ENCODE peak calls at places on chromosomes 1 and 21, in ten cellular contexts. R is right cardiac atrium; I is fibroblast of lung; X is CD4-positive, alpha-beta T cell; E is psoas muscle; P is pancreas; D is brain microvascular endothelial cell; U is OCI-LY7; S is kidney; A is HL-60. Q is an unnamed sample.

GRCh38 chr1:201739492-201740085 is 89.4 kb upstream of the IPO9 start:
- DNase-seq in P (peak), I (no peak), A (no peak), E (no peak), U (peak), D (no peak), R (peak), S (peak), X (peak), Q (peak)

GRCh38 chr1:110135268-110136065 is 14.8 kb upstream of the SLC6A17 start:
- DNase-seq in R (no peak), P (no peak), E (no peak), I (no peak), D (no peak), U (no peak), A (no peak), X (no peak), S (no peak), Q (peak)

GRCh38 chr1:118081387-118081786 is 103.6 kb downstream of the SPAG17 start:
- DNase-seq in U (no peak), R (no peak), S (no peak), P (no peak), E (no peak), I (no peak), X (no peak), D (no peak), A (no peak), Q (no peak)

GRCh38 chr1:150572918-150573647 is 6.3 kb downstream of the MCL1 start:
- DNase-seq in P (no peak), U (peak), X (no peak), R (no peak), E (no peak), I (no peak), S (no peak), D (no peak), A (no peak), Q (no peak)

GRCh38 chr1:223712184-223712855 is at the start of gene CAPN2:
- DNase-seq in D (no peak), E (peak), A (peak), S (peak), I (peak), X (peak), R (peak), P (peak), U (no peak), Q (peak)

GRCh38 chr1:232249335-232249734 is 380.6 kb downstream of the SIPA1L2 start:
- DNase-seq in U (no peak), D (no peak), R (no peak), A (no peak), S (no peak), I (peak), X (no peak), E (no peak), P (no peak), Q (no peak)

GRCh38 chr1:225853441-225853840 is 28.7 kb downstream of the TMEM63A start:
- DNase-seq in I (no peak), X (no peak), R (no peak), A (no peak), E (no peak), U (no peak), D (no peak), S (no peak), P (peak), Q (no peak)

GRCh38 chr1:9442266-9442846 is 96.9 kb upstream of the SLC25A33 start:
- DNase-seq in S (no peak), E (no peak), I (peak), D (peak), P (no peak), A (no peak), U (no peak), R (no peak), X (no peak), Q (no peak)

GRCh38 chr1:110690966-110691365 is 16.2 kb upstream of the KCNA3 start:
- DNase-seq in A (no peak), E (no peak), D (no peak), P (no peak), S (no peak), U (no peak), I (no peak), R (no peak), X (no peak), Q (no peak)

GRCh38 chr21:34603002-34603709 is 11.8 kb downstream of the RCAN1 start:
- DNase-seq in A (peak), D (peak), E (peak), U (peak), X (peak), S (peak), I (peak), P (peak), R (peak), Q (peak)

GRCh38 chr1:226813671-226814591 is 56.5 kb upstream of the PSEN2 start:
- DNase-seq in A (no peak), P (no peak), D (no peak), S (no peak), E (no peak), I (no peak), U (no peak), X (no peak), R (no peak), Q (no peak)

GRCh38 chr1:185843971-185844370 is 109.8 kb downstream of the HMCN1 start:
- DNase-seq in A (no peak), S (no peak), X (no peak), E (no peak), P (no peak), R (no peak), D (no peak), U (no peak), I (peak), Q (no peak)

GRCh38 chr1:201481761-201482493 is 12.9 kb upstream of the PHLDA3 start:
- DNase-seq in X (peak), D (peak), E (peak), S (peak), P (peak), R (peak), U (peak), A (peak), I (peak), Q (peak)

GRCh38 chr1:106924360-106924759 is 132.1 kb upstream of the PRMT6 start:
- DNase-seq in S (peak), R (no peak), P (no peak), I (peak), U (no peak), D (peak), A (no peak), E (no peak), X (no peak), Q (no peak)

GRCh38 chr1:24918995-24919605 is 11.0 kb downstream of the RUNX3 start:
- DNase-seq in I (no peak), U (no peak), D (no peak), P (peak), S (no peak), X (no peak), E (no peak), A (no peak), R (no peak), Q (no peak)

GRCh38 chr1:175793617-175794016 is 50.2 kb upstream of the TNR start:
- DNase-seq in E (no peak), A (no peak), X (no peak), P (no peak), U (no peak), R (no peak), S (no peak), D (no peak), I (no peak), Q (no peak)
- H3K27ac ChIP-seq in E (no peak), A (no peak), X (no peak), P (no peak), U (no peak), R (no peak), S (no peak), D (no peak), I (no peak), Q (peak)

DNA sequence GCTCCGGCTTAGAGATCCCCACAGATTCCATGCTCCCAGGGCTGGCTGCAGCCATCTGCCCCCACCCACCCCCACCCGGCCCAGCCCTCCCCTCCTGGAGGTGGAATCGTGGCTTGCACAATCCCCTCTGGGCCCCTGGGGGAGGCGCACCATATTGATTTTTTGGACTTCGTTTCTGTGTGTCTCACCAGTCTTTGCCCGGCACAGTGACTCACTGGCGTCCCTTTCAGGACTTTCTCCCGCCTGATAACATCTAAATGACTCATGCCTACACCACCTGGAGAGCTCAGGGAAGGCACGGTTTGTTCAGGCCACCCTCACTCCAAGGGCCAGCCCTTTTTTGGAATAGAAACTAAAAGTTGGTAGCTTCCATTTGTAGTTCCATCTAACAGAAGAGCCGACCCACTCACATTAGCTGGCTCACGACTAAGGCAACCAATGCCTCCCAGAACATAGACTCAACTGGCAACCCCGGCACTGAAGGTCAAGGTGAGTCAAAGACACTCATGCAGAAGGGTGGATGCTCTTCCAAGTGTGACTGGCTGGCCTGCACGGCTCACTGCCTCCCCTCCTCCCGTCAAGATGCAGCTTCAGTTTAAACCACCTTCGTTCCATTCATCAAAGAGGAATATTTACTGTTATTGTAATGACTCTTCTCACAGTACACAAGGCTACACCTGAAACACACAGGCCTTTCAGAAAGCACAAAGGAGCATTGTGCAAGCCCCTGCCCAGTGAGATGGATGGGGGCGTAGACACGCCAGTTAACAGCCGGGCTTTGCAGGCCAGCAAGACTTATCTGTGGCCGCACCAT is 18.1 kb upstream of the ETS2 start:
- DNase-seq in A (no peak), E (no peak), S (peak), X (no peak), I (peak), R (no peak), P (peak), U (no peak), D (peak), Q (no peak)
- H3K27ac ChIP-seq in A (no peak), E (no peak), S (peak), X (no peak), I (no peak), R (no peak), P (peak), U (no peak), D (no peak), Q (no peak)

GRCh38 chr21:25565272-25566199 is 41.7 kb downstream of the MRPL39 start:
- DNase-seq in I (no peak), R (no peak), E (no peak), U (no peak), A (no peak), D (no peak), P (no peak), X (no peak), S (no peak), Q (no peak)
- H3K27ac ChIP-seq in I (no peak), R (no peak), E (no peak), U (no peak), A (no peak), D (no peak), P (no peak), X (no peak), S (no peak), Q (no peak)

DNA sequence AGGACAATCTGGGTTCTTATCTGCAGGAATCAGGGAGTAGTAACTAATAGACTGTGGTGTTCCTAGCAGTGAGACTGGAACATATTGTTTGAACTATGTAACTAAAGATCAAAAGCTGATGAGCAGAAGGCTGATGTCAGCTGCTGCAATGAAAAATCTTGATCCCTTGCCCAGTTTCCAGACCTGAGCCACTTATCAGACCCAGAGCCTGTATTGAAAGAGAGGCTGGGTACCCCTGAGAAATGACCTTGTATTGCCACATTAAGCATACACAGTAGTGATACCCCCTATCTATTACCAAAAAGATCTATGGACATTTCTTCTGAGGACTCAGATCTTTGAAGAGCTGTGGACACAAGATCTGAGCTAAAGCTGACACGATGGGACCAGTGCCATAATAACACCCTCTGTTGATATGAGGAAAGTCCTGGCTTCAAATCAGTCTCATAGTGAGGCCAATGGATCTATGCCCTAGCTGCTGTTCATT is 178.0 kb upstream of the GALNT2 start:
- DNase-seq in I (no peak), D (no peak), R (no peak), S (no peak), X (no peak), E (no peak), P (no peak), A (no peak), U (no peak), Q (no peak)
- H3K27ac ChIP-seq in I (no peak), D (no peak), R (peak), S (no peak), X (no peak), E (peak), P (peak), A (no peak), U (no peak), Q (no peak)

GRCh38 chr1:156357977-156358376 is 11.0 kb upstream of the RHBG start:
- DNase-seq in U (no peak), S (no peak), E (no peak), A (no peak), D (no peak), P (no peak), R (no peak), X (no peak), I (no peak), Q (no peak)
- H3K27ac ChIP-seq in U (no peak), S (no peak), E (no peak), A (no peak), D (no peak), P (no peak), R (no peak), X (no peak), I (no peak), Q (no peak)

DNA sequence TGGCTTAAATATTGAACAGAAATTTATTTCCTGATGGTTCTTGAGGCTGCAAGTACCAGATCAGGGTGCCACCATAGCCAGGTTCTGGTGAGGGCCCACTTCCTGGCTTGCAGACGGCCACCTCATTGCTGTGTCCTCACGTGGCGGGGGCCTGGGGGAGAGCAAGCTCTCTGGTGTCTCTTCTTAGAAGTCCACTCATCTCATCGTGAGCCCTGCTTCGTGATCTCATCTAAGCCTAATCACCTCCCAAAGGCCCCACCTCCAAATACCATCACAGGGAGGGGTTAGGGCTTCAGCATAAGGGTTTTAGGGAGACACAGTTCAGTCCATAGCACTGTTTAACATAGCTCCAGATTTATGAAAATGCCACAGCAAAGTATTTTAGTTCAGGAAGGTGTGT is 119.6 kb downstream of the PRDM2 start:
- DNase-seq in I (peak), A (no peak), S (no peak), P (no peak), D (no peak), X (no peak), R (no peak), U (no peak), E (no peak), Q (no peak)
- H3K27ac ChIP-seq in I (no peak), A (no peak), S (no peak), P (no peak), D (no peak), X (no peak), R (no peak), U (no peak), E (no peak), Q (no peak)